ENCODE peak calls at places on chromosome 6, in ten cellular contexts. C is omental fat pad, X is neural crest cell, O is HFF-Myc, B is sigmoid colon, H is fibroblast of mammary gland, P is epithelial cell of proximal tubule, W is BJ, N is A549, D is cardiac muscle cell. Y is an unnamed sample.

GRCh38 chr6:157823523-157824370 is 701 bp downstream of the SNX9 start:
- DNase-seq in B (peak), H (peak), N (peak), W (no peak), P (no peak), D (peak), O (no peak), C (peak), X (peak), Y (peak)

GRCh38 chr6:25464225-25464624 is 185.1 kb downstream of the CARMIL1 start:
- DNase-seq in C (no peak), O (no peak), N (no peak), B (no peak), H (no peak), W (no peak), X (no peak), P (no peak), D (no peak), Y (no peak)

GRCh38 chr6:157244175-157244574 is 79.1 kb downstream of the TMEM242 start:
- DNase-seq in P (no peak), X (no peak), H (peak), W (peak), B (no peak), C (no peak), D (peak), O (no peak), N (no peak), Y (no peak)

GRCh38 chr6:88422831-88423230 is 256.7 kb upstream of the CNR1 start:
- DNase-seq in D (no peak), W (no peak), C (no peak), N (no peak), O (no peak), B (no peak), P (no peak), X (no peak), H (peak), Y (no peak)

GRCh38 chr6:16766836-16767745 is 5.8 kb upstream of the ATXN1 start:
- DNase-seq in B (no peak), W (no peak), N (no peak), H (peak), C (no peak), P (no peak), O (no peak), X (no peak), D (no peak), Y (no peak)

GRCh38 chr6:139588734-139589418 is 214.4 kb upstream of the CITED2 start:
- DNase-seq in O (no peak), H (peak), P (no peak), C (no peak), W (peak), X (no peak), D (peak), N (no peak), B (no peak), Y (no peak)

GRCh38 chr6:44176935-44177509 is 18.4 kb downstream of the CAPN11 start:
- DNase-seq in H (no peak), P (no peak), D (no peak), C (no peak), B (no peak), W (no peak), X (no peak), N (no peak), O (no peak), Y (peak)

GRCh38 chr6:142624978-142625715 is 319.8 kb downstream of the HIVEP2 start:
- DNase-seq in N (no peak), C (no peak), P (no peak), X (no peak), H (no peak), B (no peak), W (no peak), O (no peak), D (no peak), Y (no peak)

GRCh38 chr6:46509063-46509462 is 17.8 kb upstream of the RCAN2 start:
- DNase-seq in H (no peak), W (no peak), C (no peak), O (no peak), P (no peak), D (no peak), B (no peak), X (no peak), N (no peak), Y (no peak)

GRCh38 chr6:6712258-6712978 is 123.9 kb downstream of the LY86 start:
- DNase-seq in O (no peak), D (peak), H (peak), B (no peak), C (no peak), W (no peak), X (no peak), N (peak), P (peak), Y (no peak)

GRCh38 chr6:54085047-54085446 is 26.2 kb upstream of the MLIP start:
- DNase-seq in C (no peak), P (no peak), W (no peak), N (no peak), D (no peak), O (no peak), B (no peak), H (no peak), X (no peak), Y (no peak)

DNA sequence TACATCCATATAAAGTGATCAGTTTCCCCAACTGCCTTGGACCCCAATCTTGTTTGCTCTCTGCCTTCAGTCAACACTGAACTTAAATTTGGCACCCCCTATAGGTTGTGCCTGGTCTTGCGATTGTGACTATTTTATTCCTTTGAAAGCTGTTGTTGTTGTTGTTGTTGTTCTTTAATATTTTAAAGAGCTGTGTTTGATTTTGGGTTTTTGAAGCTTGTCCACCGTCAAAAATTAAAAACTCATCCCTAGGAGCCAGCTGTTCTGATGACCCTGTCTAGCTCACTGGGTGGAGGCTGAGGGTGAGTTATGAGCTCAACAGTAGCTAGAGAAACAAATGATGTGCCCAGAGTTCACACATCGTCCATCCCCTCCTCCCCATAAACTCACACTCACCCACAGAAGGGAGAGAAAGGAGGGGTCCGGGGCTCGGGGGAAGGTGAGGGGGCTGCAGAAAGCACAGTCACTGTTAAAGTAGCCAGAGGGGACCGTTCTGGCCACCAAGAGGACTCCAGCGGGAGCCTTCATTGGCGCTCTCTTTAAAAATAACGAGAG is 4.0 kb downstream of the SIM1 start:
- DNase-seq in O (no peak), P (no peak), C (no peak), W (no peak), B (no peak), H (no peak), X (no peak), N (peak), D (no peak), Y (no peak)
- TF ChIP-seq CTCF in O (peak), P (peak), C (no peak), W (peak), B (no peak), H (peak), X (peak), N (peak), D (peak), Y (peak)

GRCh38 chr6:160679402-160679769 is 15.3 kb upstream of the LPA start:
- DNase-seq in P (no peak), D (no peak), B (no peak), C (no peak), W (no peak), O (no peak), H (no peak), N (no peak), X (peak), Y (no peak)
- TF ChIP-seq CTCF in P (peak), D (peak), B (no peak), C (no peak), W (no peak), O (peak), H (no peak), N (no peak), X (peak), Y (no peak)

DNA sequence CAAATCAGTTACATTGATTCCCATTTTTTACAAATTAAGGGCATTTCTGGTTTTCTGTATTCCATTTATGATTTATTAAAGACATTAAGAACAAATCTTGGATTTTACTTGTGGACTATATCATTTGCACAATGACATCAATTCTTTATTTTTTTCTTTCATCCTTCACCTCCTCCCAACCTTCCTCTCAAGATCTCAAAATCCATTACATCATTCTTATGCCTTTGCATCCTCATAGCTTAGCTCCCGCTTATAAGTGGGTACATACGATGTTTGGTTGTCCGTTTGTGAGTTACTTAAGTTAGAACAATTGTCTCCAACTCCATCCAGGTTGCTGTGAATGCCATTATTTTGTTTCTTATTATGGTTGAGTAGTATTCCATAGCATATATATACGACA is 752.8 kb downstream of the CD109 start:
- DNase-seq in X (no peak), N (no peak), H (no peak), W (no peak), D (no peak), B (no peak), P (no peak), O (no peak), C (no peak), Y (no peak)
- TF ChIP-seq CTCF in X (no peak), N (no peak), H (no peak), W (no peak), D (no peak), B (no peak), P (no peak), O (no peak), C (no peak), Y (no peak)

GRCh38 chr6:79646006-79646405 is 14.9 kb downstream of the SH3BGRL2 start:
- DNase-seq in B (no peak), C (no peak), W (no peak), H (no peak), X (no peak), O (no peak), N (no peak), D (no peak), P (no peak), Y (no peak)
- TF ChIP-seq CTCF in B (no peak), C (no peak), W (peak), H (no peak), X (peak), O (no peak), N (no peak), D (peak), P (peak), Y (no peak)

Y was measured in GM20000.